ENCODE peak calls at places on chromosomes 5 and 9, in six cellular contexts. H is brain microvascular endothelial cell, F is PC-3, C is Panc1, B is upper lobe of right lung, I is GM12878. G is an unnamed sample.

GRCh38 chr5:111901303-111901702 is 144.3 kb upstream of the NREP start:
- DNase-seq in H (no peak), F (no peak), C (no peak), B (no peak), I (no peak), G (no peak)

GRCh38 chr5:65769539-65769938 is 47.5 kb downstream of the NLN start:
- DNase-seq in H (peak), F (peak), C (no peak), B (no peak), I (no peak), G (peak)

GRCh38 chr9:137071282-137071681 is 925 bp upstream of the SAPCD2 start:
- DNase-seq in H (no peak), F (no peak), C (no peak), B (no peak), I (no peak), G (no peak)

GRCh38 chr5:56735845-56736641 is 79.3 kb upstream of the MAP3K1 start:
- DNase-seq in H (no peak), F (no peak), C (no peak), B (no peak), I (no peak), G (no peak)

GRCh38 chr5:12902611-12903010 is 998.4 kb upstream of the CTNND2 start:
- DNase-seq in H (no peak), F (no peak), C (no peak), B (no peak), I (no peak), G (no peak)

GRCh38 chr5:175215906-175216305 is 228.1 kb downstream of the DRD1 start:
- DNase-seq in H (no peak), F (no peak), C (no peak), B (no peak), I (no peak), G (no peak)

GRCh38 chr5:123088031-123088805 is 823 bp upstream of the PRDM6 start:
- DNase-seq in H (no peak), F (no peak), C (no peak), B (no peak), I (no peak), G (no peak)

GRCh38 chr9:123402981-123403509 is 47.0 kb downstream of the CRB2 start:
- DNase-seq in H (no peak), F (no peak), C (no peak), B (no peak), I (no peak), G (no peak)

GRCh38 chr5:128538249-128539037 is 398 bp upstream of the FBN2 start:
- DNase-seq in H (peak), F (peak), C (no peak), B (peak), I (no peak), G (peak)

GRCh38 chr5:77550416-77550815 is 58.3 kb upstream of the WDR41 start:
- DNase-seq in H (no peak), F (no peak), C (no peak), B (no peak), I (no peak), G (no peak)

GRCh38 chr9:3863114-3863528 is 337.3 kb upstream of the RFX3 start:
- DNase-seq in H (peak), F (peak), C (no peak), B (no peak), I (no peak), G (no peak)

GRCh38 chr5:122030251-122030650 is 47.8 kb downstream of the LOX start:
- DNase-seq in H (peak), F (no peak), C (no peak), B (no peak), I (no peak), G (no peak)

GRCh38 chr5:122053181-122054109 is 24.6 kb downstream of the LOX start:
- DNase-seq in H (no peak), F (no peak), C (no peak), B (peak), I (no peak), G (no peak)

GRCh38 chr9:96423985-96424336 is 5.8 kb upstream of the ZNF367 start:
- DNase-seq in H (no peak), F (no peak), C (no peak), B (no peak), I (no peak), G (no peak)

GRCh38 chr5:31717586-31717985 is 78.7 kb downstream of the PDZD2 start:
- DNase-seq in H (no peak), F (no peak), C (no peak), B (no peak), I (no peak), G (no peak)

GRCh38 chr5:61603211-61603908 is 271.3 kb downstream of the ZSWIM6 start:
- DNase-seq in H (no peak), F (peak), C (no peak), B (no peak), I (no peak), G (no peak)

GRCh38 chr5:37665889-37666288 is 174.0 kb downstream of the GDNF start:
- DNase-seq in H (no peak), F (no peak), C (no peak), B (peak), I (no peak), G (no peak)
- H3K27ac ChIP-seq in H (no peak), F (no peak), C (peak), B (no peak), I (no peak), G (no peak)

GRCh38 chr9:15227491-15227890 is 79.5 kb downstream of the TTC39B start:
- DNase-seq in H (no peak), F (no peak), C (no peak), B (no peak), I (no peak), G (no peak)

GRCh38 chr9:15235658-15236057 is 71.4 kb downstream of the TTC39B start:
- DNase-seq in H (no peak), F (no peak), C (no peak), B (no peak), I (no peak), G (no peak)

GRCh38 chr9:15229475-15229874 is 77.5 kb downstream of the TTC39B start:
- DNase-seq in H (no peak), F (no peak), C (no peak), B (no peak), I (no peak), G (no peak)

GRCh38 chr9:15231788-15232635 is 75.0 kb downstream of the TTC39B start:
- DNase-seq in H (no peak), F (peak), C (no peak), B (no peak), I (no peak), G (no peak)
- TF ChIP-seq CTCF in H (peak), F (peak), C (peak), B (peak), I (peak), G (peak)

DNA sequence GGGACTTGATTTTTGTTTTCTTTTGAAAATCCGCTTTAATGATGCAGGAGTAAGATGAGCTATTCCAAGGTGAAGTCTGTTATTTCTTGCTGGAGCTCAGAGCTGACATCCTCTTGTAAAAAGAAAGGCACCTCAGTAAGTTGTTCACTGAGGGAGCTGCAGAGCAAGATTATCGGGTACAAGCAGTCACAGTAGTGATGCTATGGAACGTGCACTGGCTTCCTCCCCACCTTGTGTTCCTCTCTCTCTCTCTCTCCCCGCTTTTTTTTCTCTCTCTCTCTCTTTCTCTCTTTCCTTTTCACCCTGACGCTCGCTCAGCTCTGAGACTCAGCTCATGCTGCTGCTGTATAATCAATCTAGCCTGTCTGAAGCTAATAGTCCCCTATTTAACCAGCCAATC is 587.5 kb upstream of the CDH18 start:
- DNase-seq in H (no peak), F (no peak), C (no peak), B (no peak), I (no peak), G (no peak)
- H3K4me3 ChIP-seq in H (no peak), F (no peak), C (no peak), B (no peak), I (no peak), G (no peak)

DNA sequence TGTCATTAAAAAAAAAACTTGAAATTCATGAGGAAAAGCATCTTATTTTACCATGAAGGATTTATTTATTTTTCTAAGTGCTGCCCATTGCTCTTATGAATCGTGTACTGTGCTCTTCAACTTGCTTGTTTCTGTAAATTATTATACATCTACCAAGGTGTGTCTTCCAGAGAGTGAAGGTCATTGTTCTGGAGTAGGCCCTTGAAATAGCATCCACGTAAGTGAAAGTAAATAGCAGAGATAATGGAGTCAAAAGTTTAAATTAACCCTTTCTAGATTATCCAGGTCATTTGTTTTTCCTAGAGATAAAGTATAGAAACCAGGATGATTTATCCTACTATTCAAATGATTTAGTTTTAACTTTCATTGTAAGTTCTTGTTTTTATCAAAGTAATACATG is 473.1 kb downstream of the DIRAS2 start:
- DNase-seq in H (no peak), F (no peak), C (no peak), B (no peak), I (no peak), G (no peak)
- H3K27ac ChIP-seq in H (no peak), F (no peak), C (no peak), B (no peak), I (no peak), G (no peak)

GRCh38 chr5:1202798-1203185 is 1.4 kb downstream of the SLC6A19 start:
- DNase-seq in H (no peak), F (no peak), C (no peak), B (no peak), I (no peak), G (no peak)

GRCh38 chr5:1203311-1203967 is 2.0 kb downstream of the SLC6A19 start:
- DNase-seq in H (no peak), F (no peak), C (no peak), B (no peak), I (no peak), G (no peak)

GRCh38 chr5:1203968-1204692 is 2.7 kb downstream of the SLC6A19 start:
- DNase-seq in H (no peak), F (no peak), C (no peak), B (no peak), I (no peak), G (no peak)

GRCh38 chr5:1205255-1206180 is 4.1 kb downstream of the SLC6A19 start:
- DNase-seq in H (no peak), F (no peak), C (no peak), B (no peak), I (no peak), G (no peak)

GRCh38 chr5:1204693-1205242 is 3.4 kb downstream of the SLC6A19 start:
- DNase-seq in H (peak), F (peak), C (no peak), B (no peak), I (no peak), G (no peak)
- TF ChIP-seq CTCF in H (peak), F (peak), C (no peak), B (peak), I (no peak), G (peak)

GRCh38 chr5:95384485-95385213 is 6.5 kb upstream of the FAM81B start:
- DNase-seq in H (no peak), F (peak), C (no peak), B (no peak), I (no peak), G (no peak)

GRCh38 chr5:95379133-95379532 is 12.0 kb upstream of the FAM81B start:
- DNase-seq in H (no peak), F (no peak), C (no peak), B (no peak), I (no peak), G (no peak)

GRCh38 chr5:95382843-95383242 is 8.3 kb upstream of the FAM81B start:
- DNase-seq in H (no peak), F (no peak), C (no peak), B (no peak), I (no peak), G (no peak)

GRCh38 chr5:95375591-95375990 is 15.6 kb upstream of the FAM81B start:
- DNase-seq in H (no peak), F (no peak), C (no peak), B (no peak), I (no peak), G (no peak)

DNA sequence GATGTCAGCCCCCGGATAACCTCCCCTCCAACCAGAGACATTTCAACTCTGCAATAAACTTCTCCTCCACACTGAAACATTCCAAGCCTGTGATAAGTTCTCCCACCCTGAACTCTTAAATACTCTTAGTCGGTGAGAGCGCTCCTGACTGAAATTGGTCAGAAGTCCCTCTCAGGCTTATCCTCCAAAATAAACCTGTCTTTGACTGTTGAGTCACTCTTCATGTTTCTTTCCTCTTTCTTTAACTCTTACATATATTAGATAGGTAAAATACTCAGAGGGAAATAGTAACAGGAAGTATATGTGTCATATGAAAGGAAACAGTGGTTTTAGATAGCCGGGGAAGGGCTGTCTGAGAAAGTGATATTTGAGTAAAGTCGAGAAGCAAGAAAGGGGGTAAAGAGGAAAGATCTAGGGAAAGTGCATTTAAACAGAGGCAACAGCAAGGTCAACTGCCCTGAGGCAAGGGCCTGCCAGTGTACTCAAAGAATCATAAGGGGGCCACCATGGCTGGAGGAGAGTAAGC is 11.0 kb upstream of the FAM81B start:
- DNase-seq in H (no peak), F (no peak), C (no peak), B (no peak), I (no peak), G (no peak)
- H3K4me3 ChIP-seq in H (no peak), F (no peak), C (no peak), B (no peak), I (no peak), G (no peak)

GRCh38 chr9:35716236-35716635 is 15.8 kb downstream of the TLN1 start:
- DNase-seq in H (no peak), F (no peak), C (no peak), B (no peak), I (no peak), G (no peak)
- H3K27ac ChIP-seq in H (no peak), F (no peak), C (no peak), B (no peak), I (no peak), G (peak)

DNA sequence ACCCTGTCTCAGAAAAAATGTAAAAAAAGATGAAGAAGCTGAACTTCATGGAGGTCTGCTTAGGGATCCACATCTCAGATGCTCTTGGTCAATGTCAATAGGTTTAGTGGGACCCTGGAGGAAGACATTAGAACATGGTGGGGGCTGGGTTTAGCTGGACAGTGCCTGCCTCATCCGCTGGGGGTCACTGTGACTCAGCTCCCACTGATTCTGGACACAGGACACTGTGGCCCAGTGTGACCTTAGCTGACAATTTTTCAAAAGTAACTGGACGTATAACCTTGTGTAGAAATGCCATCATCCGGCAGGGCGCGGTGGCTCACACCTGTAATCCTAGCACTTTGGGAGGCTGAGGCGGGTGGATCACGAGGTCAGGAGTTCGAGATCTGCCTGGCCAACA is 7.3 kb upstream of the HNRNPAB start:
- DNase-seq in H (no peak), F (no peak), C (no peak), B (no peak), I (no peak), G (no peak)
- TF ChIP-seq CTCF in H (peak), F (peak), C (peak), B (peak), I (peak), G (peak)

GRCh38 chr9:120845255-120845654 is 2.5 kb upstream of the PSMD5 start:
- DNase-seq in H (no peak), F (no peak), C (no peak), B (no peak), I (no peak), G (no peak)

GRCh38 chr9:120839146-120839545 is 3.6 kb downstream of the PSMD5 start:
- DNase-seq in H (no peak), F (peak), C (no peak), B (no peak), I (no peak), G (no peak)

GRCh38 chr9:120842685-120843485 is at the start of gene PSMD5:
- DNase-seq in H (peak), F (peak), C (peak), B (peak), I (peak), G (peak)

GRCh38 chr9:120846251-120846869 is 3.6 kb upstream of the PSMD5 start:
- DNase-seq in H (no peak), F (no peak), C (no peak), B (no peak), I (no peak), G (no peak)

DNA sequence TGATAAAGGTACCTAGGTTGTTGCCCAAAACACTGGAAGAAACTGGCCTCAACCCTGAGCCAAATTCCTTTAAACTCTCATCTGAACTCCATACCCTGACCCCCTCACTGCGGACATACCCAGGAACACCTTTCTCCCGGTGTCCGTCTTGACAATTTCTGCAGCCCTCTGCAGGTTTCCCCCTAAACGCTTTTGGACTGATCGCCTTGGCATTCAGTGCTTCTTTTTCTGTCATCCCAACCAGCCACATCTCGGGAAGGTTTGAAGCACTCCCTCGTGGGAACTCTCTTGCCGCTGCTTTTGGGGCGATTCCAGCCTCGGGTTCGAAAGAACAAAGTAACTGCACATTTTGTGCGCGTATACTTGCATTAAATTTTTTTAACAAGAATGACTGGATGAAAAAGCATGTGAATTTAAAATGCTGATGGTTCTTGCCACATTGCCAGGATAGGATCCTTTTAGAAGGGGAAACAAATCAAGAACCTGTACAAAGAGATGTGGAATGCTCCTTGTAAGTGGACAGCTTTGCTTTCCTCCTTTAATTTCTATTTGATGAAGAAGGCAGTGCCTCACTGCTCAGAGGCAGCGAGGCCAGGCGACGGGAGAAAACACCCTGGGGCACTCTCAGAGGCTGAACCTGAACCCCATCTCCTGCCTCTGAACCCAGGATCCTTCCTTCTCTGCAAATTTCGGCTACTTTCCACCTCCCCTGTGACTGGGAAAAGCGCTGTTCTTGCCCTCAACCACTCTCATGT is 615 bp downstream of the PSMD5 start:
- DNase-seq in H (no peak), F (peak), C (no peak), B (no peak), I (no peak), G (no peak)
- H3K4me3 ChIP-seq in H (peak), F (peak), C (peak), B (peak), I (peak), G (peak)

GRCh38 chr5:167947312-167947711 is 344.1 kb upstream of the WWC1 start:
- DNase-seq in H (no peak), F (no peak), C (no peak), B (no peak), I (no peak), G (no peak)

GRCh38 chr5:167952278-167952990 is 339.0 kb upstream of the WWC1 start:
- DNase-seq in H (no peak), F (no peak), C (no peak), B (no peak), I (no peak), G (no peak)

GRCh38 chr5:167950126-167950721 is 341.2 kb upstream of the WWC1 start:
- DNase-seq in H (peak), F (no peak), C (no peak), B (no peak), I (no peak), G (no peak)

GRCh38 chr5:167951121-167951520 is 340.3 kb upstream of the WWC1 start:
- DNase-seq in H (no peak), F (no peak), C (no peak), B (no peak), I (no peak), G (no peak)

GRCh38 chr5:167949435-167949834 is 342.0 kb upstream of the WWC1 start:
- DNase-seq in H (no peak), F (no peak), C (no peak), B (no peak), I (no peak), G (no peak)
- H3K27ac ChIP-seq in H (no peak), F (no peak), C (no peak), B (no peak), I (no peak), G (no peak)